ENCODE peak calls at places on chromosomes 12 and 14, in four cellular contexts. One of them, this sample, is unnamed.

GRCh38 chr12:13197526-13198141 is 1.1 kb downstream of the EMP1 start:
- DNase-seq in GM23248: peak; percentile 84
- DNase-seq in CD8-positive, alpha-beta memory T cell: no peak
- DNase-seq in heart left ventricle: peak; percentile 86
- DNase-seq in this sample: peak; percentile 69

GRCh38 chr14:91269076-91269991 is 24.8 kb upstream of the GPR68 start:
- DNase-seq in GM23248: peak; percentile 47
- DNase-seq in CD8-positive, alpha-beta memory T cell: no peak
- DNase-seq in heart left ventricle: peak; percentile 39
- DNase-seq in this sample: no peak

GRCh38 chr14:90969493-90970166 is 90.8 kb downstream of the RPS6KA5 start:
- DNase-seq in GM23248: no peak
- DNase-seq in CD8-positive, alpha-beta memory T cell: no peak
- DNase-seq in heart left ventricle: no peak
- DNase-seq in this sample: no peak

GRCh38 chr12:104910196-104910840 is 47.8 kb downstream of the SLC41A2 start:
- DNase-seq in GM23248: peak; percentile 72
- DNase-seq in CD8-positive, alpha-beta memory T cell: no peak
- DNase-seq in heart left ventricle: no peak
- DNase-seq in this sample: no peak

GRCh38 chr12:43728698-43729097 is 29.9 kb downstream of the PUS7L start:
- DNase-seq in GM23248: no peak
- DNase-seq in CD8-positive, alpha-beta memory T cell: no peak
- DNase-seq in heart left ventricle: no peak
- DNase-seq in this sample: no peak

GRCh38 chr12:32334384-32334783 is 65.0 kb upstream of the FGD4 start:
- DNase-seq in GM23248: no peak
- DNase-seq in CD8-positive, alpha-beta memory T cell: no peak
- DNase-seq in heart left ventricle: no peak
- DNase-seq in this sample: no peak

GRCh38 chr12:69108024-69108423 is 131.3 kb upstream of the CPSF6 start:
- DNase-seq in GM23248: no peak
- DNase-seq in CD8-positive, alpha-beta memory T cell: no peak
- DNase-seq in heart left ventricle: no peak
- DNase-seq in this sample: peak; percentile 4

GRCh38 chr14:38207830-38208815 is at the start of gene SSTR1:
- DNase-seq in GM23248: peak; percentile 56
- DNase-seq in CD8-positive, alpha-beta memory T cell: no peak
- DNase-seq in heart left ventricle: no peak
- DNase-seq in this sample: no peak

GRCh38 chr12:4137441-4137840 is 136.1 kb upstream of the CCND2 start:
- DNase-seq in GM23248: no peak
- DNase-seq in CD8-positive, alpha-beta memory T cell: no peak
- DNase-seq in heart left ventricle: no peak
- DNase-seq in this sample: no peak

GRCh38 chr14:50763386-50764007 is 67.5 kb downstream of the NIN start:
- DNase-seq in GM23248: peak; percentile 87
- DNase-seq in CD8-positive, alpha-beta memory T cell: no peak
- DNase-seq in heart left ventricle: no peak
- DNase-seq in this sample: no peak

GRCh38 chr12:127260959-127261358 is 1006.0 kb upstream of the TMEM132C start:
- DNase-seq in GM23248: peak; percentile 20
- DNase-seq in CD8-positive, alpha-beta memory T cell: no peak
- DNase-seq in heart left ventricle: no peak
- DNase-seq in this sample: no peak

GRCh38 chr14:91277546-91278382 is 33.3 kb upstream of the GPR68 start:
- DNase-seq in GM23248: no peak
- DNase-seq in CD8-positive, alpha-beta memory T cell: no peak
- DNase-seq in heart left ventricle: no peak
- DNase-seq in this sample: no peak

GRCh38 chr14:51094282-51094821 is 553 bp downstream of the TRIM9 start:
- DNase-seq in GM23248: peak; percentile 30
- DNase-seq in CD8-positive, alpha-beta memory T cell: no peak
- DNase-seq in heart left ventricle: no peak
- DNase-seq in this sample: peak; percentile 9

GRCh38 chr12:123106640-123107359 is 44.1 kb downstream of the PITPNM2 start:
- DNase-seq in GM23248: no peak
- DNase-seq in CD8-positive, alpha-beta memory T cell: peak; percentile 10
- DNase-seq in heart left ventricle: peak; percentile 55
- DNase-seq in this sample: no peak

GRCh38 chr14:74655597-74656389 is 43.8 kb upstream of the LTBP2 start:
- DNase-seq in GM23248: peak; percentile 84
- DNase-seq in CD8-positive, alpha-beta memory T cell: no peak
- DNase-seq in heart left ventricle: no peak
- DNase-seq in this sample: no peak

GRCh38 chr14:77119852-77120251 is 21.7 kb downstream of the ZDHHC22 start:
- DNase-seq in GM23248: no peak
- DNase-seq in CD8-positive, alpha-beta memory T cell: no peak
- DNase-seq in heart left ventricle: no peak
- DNase-seq in this sample: no peak

GRCh38 chr12:130017571-130018449 is 114.0 kb upstream of the TMEM132D start:
- DNase-seq in GM23248: peak; percentile 28
- DNase-seq in CD8-positive, alpha-beta memory T cell: no peak
- DNase-seq in heart left ventricle: no peak
- DNase-seq in this sample: peak; percentile 38

GRCh38 chr12:57171668-57172067 is 24.2 kb upstream of the LRP1-AS start:
- DNase-seq in GM23248: peak; percentile 93
- DNase-seq in CD8-positive, alpha-beta memory T cell: no peak
- DNase-seq in heart left ventricle: no peak
- DNase-seq in this sample: peak; percentile 53

GRCh38 chr14:22549304-22549962 is 39.6 kb downstream of the DAD1 start:
- DNase-seq in GM23248: no peak
- DNase-seq in CD8-positive, alpha-beta memory T cell: no peak
- DNase-seq in heart left ventricle: no peak
- DNase-seq in this sample: no peak

GRCh38 chr14:61403411-61403810 is 82.0 kb downstream of the PRKCH start:
- DNase-seq in GM23248: no peak
- DNase-seq in CD8-positive, alpha-beta memory T cell: no peak
- DNase-seq in heart left ventricle: no peak
- DNase-seq in this sample: no peak

GRCh38 chr12:122917508-122918227 is 21.7 kb upstream of the VPS37B start:
- DNase-seq in GM23248: peak; percentile 66
- DNase-seq in CD8-positive, alpha-beta memory T cell: no peak
- DNase-seq in heart left ventricle: peak; percentile 79
- DNase-seq in this sample: peak; percentile 80

GRCh38 chr14:36588119-36588518 is 5.7 kb upstream of the NKX2-8 start:
- DNase-seq in GM23248: no peak
- DNase-seq in CD8-positive, alpha-beta memory T cell: no peak
- DNase-seq in heart left ventricle: no peak
- DNase-seq in this sample: no peak

GRCh38 chr14:37663498-37663897 is 68.1 kb downstream of the TTC6 start:
- DNase-seq in GM23248: no peak
- DNase-seq in CD8-positive, alpha-beta memory T cell: no peak
- DNase-seq in heart left ventricle: no peak
- DNase-seq in this sample: no peak

GRCh38 chr12:124621296-124621660 is 53.9 kb upstream of the NCOR2 start:
- DNase-seq in GM23248: peak; percentile 92
- DNase-seq in CD8-positive, alpha-beta memory T cell: no peak
- DNase-seq in heart left ventricle: peak; percentile 85
- DNase-seq in this sample: peak; percentile 94

GRCh38 chr12:14664434-14665023 is 31.9 kb downstream of the GUCY2C start:
- DNase-seq in GM23248: peak; percentile 60
- DNase-seq in CD8-positive, alpha-beta memory T cell: peak; percentile 26
- DNase-seq in heart left ventricle: no peak
- DNase-seq in this sample: no peak

GRCh38 chr14:36264107-36264506 is 56.3 kb downstream of the MBIP start:
- DNase-seq in GM23248: no peak
- DNase-seq in CD8-positive, alpha-beta memory T cell: no peak
- DNase-seq in heart left ventricle: no peak
- DNase-seq in this sample: no peak

GRCh38 chr14:55129086-55129427 is at the start of gene LGALS3:
- DNase-seq in GM23248: peak; percentile 88
- DNase-seq in CD8-positive, alpha-beta memory T cell: peak; percentile 38
- DNase-seq in heart left ventricle: peak; percentile 91
- DNase-seq in this sample: peak; percentile 72

GRCh38 chr12:124742702-124743101 is 121.0 kb downstream of the SCARB1 start:
- DNase-seq in GM23248: no peak
- DNase-seq in CD8-positive, alpha-beta memory T cell: no peak
- DNase-seq in heart left ventricle: no peak
- DNase-seq in this sample: no peak

GRCh38 chr12:51925400-51926063 is 18.2 kb downstream of the ACVRL1 start:
- DNase-seq in GM23248: no peak
- DNase-seq in CD8-positive, alpha-beta memory T cell: no peak
- DNase-seq in heart left ventricle: no peak
- DNase-seq in this sample: no peak

GRCh38 chr14:57182760-57183503 is 85.8 kb downstream of the EXOC5 start:
- DNase-seq in GM23248: peak; percentile 40
- DNase-seq in CD8-positive, alpha-beta memory T cell: no peak
- DNase-seq in heart left ventricle: no peak
- DNase-seq in this sample: no peak

GRCh38 chr12:50070314-50071060 is 13.1 kb downstream of the ASIC1 start:
- DNase-seq in GM23248: peak; percentile 85
- DNase-seq in CD8-positive, alpha-beta memory T cell: peak; percentile 53
- DNase-seq in heart left ventricle: peak; percentile 81
- DNase-seq in this sample: peak; percentile 73

GRCh38 chr14:58878740-58879139 is 241.0 kb downstream of the DACT1 start:
- DNase-seq in GM23248: no peak
- DNase-seq in CD8-positive, alpha-beta memory T cell: no peak
- DNase-seq in heart left ventricle: no peak
- DNase-seq in this sample: no peak

GRCh38 chr14:35378638-35379568 is 25.6 kb downstream of the NFKBIA start:
- DNase-seq in GM23248: peak; percentile 27
- DNase-seq in CD8-positive, alpha-beta memory T cell: no peak
- DNase-seq in heart left ventricle: no peak
- DNase-seq in this sample: peak; percentile 49

GRCh38 chr14:33692762-33693161 is 258.1 kb downstream of the EGLN3 start:
- DNase-seq in GM23248: peak; percentile 80
- DNase-seq in CD8-positive, alpha-beta memory T cell: no peak
- DNase-seq in heart left ventricle: no peak
- DNase-seq in this sample: no peak

GRCh38 chr12:24814379-24815086 is 134.4 kb downstream of the BCAT1 start:
- DNase-seq in GM23248: no peak
- DNase-seq in CD8-positive, alpha-beta memory T cell: no peak
- DNase-seq in heart left ventricle: no peak
- DNase-seq in this sample: no peak
- H3K4me3 ChIP-seq in GM23248: no peak overlapping the region
- H3K4me3 ChIP-seq in CD8-positive, alpha-beta memory T cell: peak overlapping the region; percentile 37
- H3K4me3 ChIP-seq in heart left ventricle: no peak overlapping the region
- H3K4me3 ChIP-seq in this sample: no peak overlapping the region

GRCh38 chr12:48640854-48641253 is 41.2 kb downstream of the KANSL2 start:
- DNase-seq in GM23248: no peak
- DNase-seq in CD8-positive, alpha-beta memory T cell: no peak
- DNase-seq in heart left ventricle: no peak
- DNase-seq in this sample: no peak
- H3K9me3 ChIP-seq in GM23248: no peaks in the 10 kb centered on the region
- H3K9me3 ChIP-seq in CD8-positive, alpha-beta memory T cell: no peaks in the 10 kb centered on the region
- H3K9me3 ChIP-seq in heart left ventricle: no peaks in the 10 kb centered on the region
- H3K9me3 ChIP-seq in this sample: no peaks in the 10 kb centered on the region

GRCh38 chr12:53750812-53751335 is 905 bp downstream of the CISTR start:
- DNase-seq in GM23248: peak; percentile 43
- DNase-seq in CD8-positive, alpha-beta memory T cell: peak; percentile 7
- DNase-seq in heart left ventricle: peak; percentile 52
- DNase-seq in this sample: no peak

GRCh38 chr12:53748072-53748840 is 3.5 kb downstream of the CISTR start:
- DNase-seq in GM23248: no peak
- DNase-seq in CD8-positive, alpha-beta memory T cell: no peak
- DNase-seq in heart left ventricle: no peak
- DNase-seq in this sample: no peak

GRCh38 chr12:53751336-53752191 is at the start of gene CISTR:
- DNase-seq in GM23248: peak; percentile 35
- DNase-seq in CD8-positive, alpha-beta memory T cell: peak; percentile 20
- DNase-seq in heart left ventricle: peak; percentile 54
- DNase-seq in this sample: no peak

GRCh38 chr12:53752192-53752601 is 418 bp upstream of the CISTR start:
- DNase-seq in GM23248: no peak
- DNase-seq in CD8-positive, alpha-beta memory T cell: no peak
- DNase-seq in heart left ventricle: no peak
- DNase-seq in this sample: no peak

GRCh38 chr12:53749986-53750811 is 1.6 kb downstream of the CISTR start:
- DNase-seq in GM23248: no peak
- DNase-seq in CD8-positive, alpha-beta memory T cell: no peak
- DNase-seq in heart left ventricle: no peak
- DNase-seq in this sample: no peak
- H3K4me3 ChIP-seq in GM23248: no peak overlapping the region
- H3K4me3 ChIP-seq in CD8-positive, alpha-beta memory T cell: no peak overlapping the region
- H3K4me3 ChIP-seq in heart left ventricle: no peak overlapping the region
- H3K4me3 ChIP-seq in this sample: no peak overlapping the region

DNA sequence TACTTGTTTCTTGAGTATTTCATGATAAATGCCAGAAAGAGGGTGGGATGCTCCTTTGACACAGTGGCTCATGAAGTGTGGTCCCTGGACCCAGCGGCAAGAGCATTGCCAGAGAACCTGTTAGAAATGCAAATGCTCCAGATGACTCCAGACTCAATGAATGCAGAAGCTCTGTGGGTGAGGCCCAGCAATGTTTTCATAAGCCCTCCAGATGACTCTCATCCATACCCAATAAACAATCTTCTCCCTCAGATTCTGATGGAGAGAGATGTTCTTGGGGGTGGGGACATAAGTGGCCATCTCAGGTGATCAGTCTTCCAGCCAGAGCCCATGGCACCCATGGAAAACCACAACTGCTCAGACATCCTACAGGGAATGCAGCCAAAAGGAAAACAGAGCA is 88.9 kb downstream of the SMOC1 start:
- DNase-seq in GM23248: no peak
- DNase-seq in CD8-positive, alpha-beta memory T cell: no peak
- DNase-seq in heart left ventricle: no peak
- DNase-seq in this sample: no peak
- H3K9me3 ChIP-seq in GM23248: no peaks in the 10 kb centered on the region
- H3K9me3 ChIP-seq in CD8-positive, alpha-beta memory T cell: no peaks in the 10 kb centered on the region
- H3K9me3 ChIP-seq in heart left ventricle: no peaks in the 10 kb centered on the region
- H3K9me3 ChIP-seq in this sample: no peaks in the 10 kb centered on the region

This sample was measured in MG63.